ENCODE peak calls at places on chromosomes 13 and 19, in nine cellular contexts. A is KBM-7; O is stimulated activated CD4-positive, alpha-beta T cell treated with anti-CD3 and anti-CD28 coated beads, Interleukin-15, amount 100 ng/mL, for 48 hours; F is occipital lobe; T is A172; L is Peyer's patch; Q is activated CD4-positive, alpha-beta T cell treated with anti-CD3 and anti-CD28 coated beads for 4 hours; P is left ventricle myocardium superior; H is Caki2. V is an unnamed sample.

GRCh38 chr19:31408460-31409124 is 59.4 kb upstream of the TSHZ3 start:
- DNase-seq in Q (no peak), H (peak; percentile 4), O (no peak), L (no peak), P (peak; percentile 31), A (no peak), T (peak; percentile 94), F (no peak), V (no peak)

GRCh38 chr13:98988277-98988676 is 10.4 kb upstream of the DOCK9 start:
- DNase-seq in L (no peak), F (no peak), A (no peak), Q (no peak), H (no peak), T (no peak), O (no peak), P (no peak), V (no peak)

GRCh38 chr13:73059460-73060250 is 850 bp downstream of the KLF5 start:
- DNase-seq in Q (peak; percentile 33), H (no peak), T (peak; percentile 10), P (peak; percentile 71), A (peak; percentile 8), L (peak; percentile 70), F (peak; percentile 24), O (peak; percentile 18), V (peak; percentile 92)

GRCh38 chr19:46368116-46368515 is 21.2 kb downstream of the PPP5C start:
- DNase-seq in P (no peak), O (no peak), F (no peak), H (no peak), A (no peak), Q (no peak), L (no peak), T (no peak), V (peak; percentile 43)

GRCh38 chr13:95505976-95506375 is 46.5 kb upstream of the CLDN10 start:
- DNase-seq in A (no peak), L (no peak), P (no peak), F (no peak), Q (no peak), O (no peak), T (no peak), H (no peak), V (no peak)

GRCh38 chr19:5324947-5325346 is 15.7 kb downstream of the PTPRS start:
- DNase-seq in T (no peak), Q (no peak), O (no peak), L (no peak), F (no peak), A (no peak), P (no peak), H (no peak), V (no peak)

GRCh38 chr13:113357529-113357928 is 6.4 kb downstream of the GRTP1 start:
- DNase-seq in Q (no peak), A (no peak), O (no peak), H (peak; percentile 8), L (no peak), P (no peak), T (peak; percentile 53), F (no peak), V (no peak)

GRCh38 chr19:5080809-5081208 is 111.9 kb downstream of the KDM4B start:
- DNase-seq in A (no peak), Q (no peak), F (no peak), L (no peak), P (no peak), O (no peak), H (no peak), T (no peak), V (no peak)

GRCh38 chr19:51993422-51993821 is 6.8 kb upstream of the ZNF350 start:
- DNase-seq in Q (no peak), A (no peak), H (no peak), O (no peak), L (no peak), F (no peak), T (no peak), P (no peak), V (no peak)

GRCh38 chr19:55062735-55063491 is at the start of gene RDH13:
- DNase-seq in Q (peak; percentile 97), F (peak; percentile 88), H (peak; percentile 87), P (peak; percentile 99), O (peak; percentile 99), T (peak; percentile 94), L (peak; percentile 98), A (peak; percentile 98), V (peak; percentile 97)

GRCh38 chr19:719636-720377 is 11.1 kb downstream of the PALM start:
- DNase-seq in Q (no peak), H (no peak), F (no peak), L (no peak), O (no peak), P (no peak), T (no peak), A (no peak), V (no peak)

GRCh38 chr19:44824758-44825157 is 15.9 kb downstream of the BCAM start:
- DNase-seq in T (no peak), O (no peak), H (no peak), L (no peak), P (no peak), Q (no peak), A (no peak), F (no peak), V (no peak)

GRCh38 chr13:111158136-111158805 is 43.2 kb downstream of the ARHGEF7 start:
- DNase-seq in F (no peak), O (no peak), T (no peak), A (no peak), H (no peak), P (no peak), L (no peak), Q (no peak), V (no peak)

GRCh38 chr19:19042732-19043274 is 9.4 kb downstream of the ARMC6 start:
- DNase-seq in L (no peak), P (no peak), Q (no peak), T (no peak), F (no peak), A (no peak), O (no peak), H (no peak), V (no peak)

GRCh38 chr19:35342430-35342829 is 5.3 kb upstream of the FFAR1 start:
- DNase-seq in H (no peak), F (no peak), O (no peak), Q (no peak), L (no peak), P (no peak), T (no peak), A (no peak), V (peak; percentile 52)

GRCh38 chr19:2695288-2695866 is 7.1 kb downstream of the GNG7 start:
- DNase-seq in A (peak; percentile 59), F (peak; percentile 78), Q (no peak), O (no peak), P (peak; percentile 68), L (no peak), T (no peak), H (no peak), V (peak; percentile 76)

GRCh38 chr19:11673608-11674041 is 65.1 kb downstream of the ZNF823 start:
- DNase-seq in L (peak; percentile 64), Q (no peak), H (no peak), T (no peak), P (peak; percentile 82), A (no peak), O (no peak), F (peak; percentile 12), V (peak; percentile 82)

GRCh38 chr13:43802511-43802910 is 15.7 kb upstream of the ENOX1 start:
- DNase-seq in P (no peak), T (no peak), Q (no peak), F (no peak), H (no peak), O (no peak), L (no peak), A (no peak), V (no peak)

GRCh38 chr19:45906221-45906620 is 3.8 kb upstream of the MYPOP start:
- DNase-seq in T (no peak), Q (no peak), F (no peak), P (no peak), O (no peak), L (no peak), A (no peak), H (no peak), V (no peak)

GRCh38 chr19:10863107-10863700 is 8.1 kb upstream of the CARM1 start:
- DNase-seq in T (peak; percentile 54), F (no peak), H (peak; percentile 36), O (no peak), L (no peak), A (no peak), P (no peak), Q (no peak), V (no peak)

GRCh38 chr19:3249408-3249807 is 24.9 kb downstream of the CELF5 start:
- DNase-seq in P (no peak), L (no peak), A (peak; percentile 35), O (no peak), T (peak; percentile 29), F (no peak), Q (no peak), H (peak; percentile 30), V (no peak)

GRCh38 chr19:44955500-44956439 is 590 bp downstream of the CLPTM1 start:
- DNase-seq in H (no peak), T (no peak), L (no peak), Q (peak; percentile 8), O (no peak), P (no peak), F (no peak), A (peak; percentile 12), V (no peak)

GRCh38 chr13:32624441-32624840 is 38.2 kb downstream of the PDS5B start:
- DNase-seq in L (no peak), T (no peak), F (no peak), Q (no peak), H (no peak), O (no peak), P (no peak), A (no peak), V (no peak)

GRCh38 chr13:26785845-26786630 is 25.5 kb upstream of the GPR12 start:
- DNase-seq in P (no peak), F (no peak), O (peak; percentile 45), H (no peak), Q (peak; percentile 33), A (peak; percentile 87), L (no peak), T (peak; percentile 13), V (peak; percentile 91)

GRCh38 chr19:18415177-18415867 is 3.9 kb upstream of the SSBP4 start:
- DNase-seq in F (peak; percentile 71), P (peak; percentile 84), O (no peak), L (peak; percentile 55), H (no peak), Q (no peak), A (peak; percentile 98), T (peak; percentile 93), V (peak; percentile 85)

GRCh38 chr19:38317104-38317612 is 1.4 kb upstream of the YIF1B start:
- DNase-seq in Q (no peak), L (no peak), T (no peak), H (no peak), O (no peak), A (peak; percentile 86), P (no peak), F (no peak), V (peak; percentile 82)

GRCh38 chr13:91946498-91947070 is 548.2 kb downstream of the GPC5 start:
- DNase-seq in L (no peak), T (peak; percentile 34), F (no peak), O (no peak), Q (no peak), H (peak; percentile 1), A (peak; percentile 55), P (no peak), V (no peak)

GRCh38 chr13:76723551-76724232 is 162.5 kb downstream of the KCTD12 start:
- DNase-seq in H (no peak), A (peak; percentile 43), Q (no peak), L (no peak), F (no peak), P (peak; percentile 25), T (peak; percentile 52), O (no peak), V (no peak)

GRCh38 chr19:48608798-48609263 is 2.3 kb downstream of the SPACA4 start:
- DNase-seq in L (peak; percentile 67), A (peak; percentile 83), P (no peak), F (no peak), T (peak; percentile 39), Q (peak; percentile 48), H (no peak), O (no peak), V (peak; percentile 83)

GRCh38 chr13:43664700-43665191 is 122.0 kb downstream of the ENOX1 start:
- DNase-seq in F (no peak), A (no peak), T (peak; percentile 53), Q (no peak), H (no peak), O (no peak), P (peak; percentile 23), L (peak; percentile 53), V (no peak)

GRCh38 chr19:2977686-2978466 is 512 bp downstream of the TLE6 start:
- DNase-seq in T (no peak), H (no peak), O (no peak), A (peak; percentile 20), P (no peak), F (no peak), Q (no peak), L (no peak), V (peak; percentile 76)

V was measured in spleen.